ENCODE peak calls at places on chromosomes 5 and 9, in six cellular contexts. J, Z, O, V, M and S are unnamed samples.
A peak's percentile ranks its signal among the peaks of the same experiment; 100 is the strongest.

GRCh38 chr9:21684831-21685362 is 117.5 kb upstream of the MTAP start:
- DNase-seq in Z (no peak), J (no peak), V (no peak), M (no peak), O (no peak), S (no peak)

GRCh38 chr5:146409081-146409671 is 38.0 kb upstream of the TCERG1 start:
- DNase-seq in O (no peak), Z (no peak), J (no peak), V (no peak), M (no peak), S (no peak)

GRCh38 chr5:80194470-80194869 is 61.4 kb downstream of the SERINC5 start:
- DNase-seq in V (no peak), J (no peak), Z (no peak), M (no peak), O (no peak), S (no peak)

GRCh38 chr9:134064711-134065110 is 3.1 kb downstream of the BRD3 start:
- DNase-seq in J (no peak), Z (no peak), M (peak; percentile 32), O (no peak), V (no peak), S (no peak)

GRCh38 chr9:7394007-7394774 is 405.4 kb downstream of the DMAC1 start:
- DNase-seq in J (no peak), O (no peak), V (no peak), M (no peak), Z (no peak), S (no peak)

GRCh38 chr9:96232539-96233241 is 69.3 kb downstream of the HSD17B3 start:
- DNase-seq in Z (peak; percentile 91), V (peak; percentile 70), J (peak; percentile 89), O (peak; percentile 35), M (peak; percentile 64), S (no peak)

GRCh38 chr9:83061036-83061435 is 1.9 kb downstream of the RASEF start:
- DNase-seq in V (no peak), O (peak; percentile 38), M (no peak), Z (no peak), J (no peak), S (no peak)

GRCh38 chr5:103273952-103274351 is 15.4 kb downstream of the MACIR start:
- DNase-seq in V (no peak), J (no peak), Z (no peak), M (no peak), O (no peak), S (no peak)

GRCh38 chr9:132749316-132749715 is 79.1 kb downstream of the GTF3C4 start:
- DNase-seq in V (no peak), O (no peak), M (no peak), J (peak; percentile 38), Z (no peak), S (peak; percentile 28)

GRCh38 chr9:93058357-93059096 is at the start of gene SUSD3:
- DNase-seq in M (peak; percentile 95), O (peak; percentile 76), Z (peak; percentile 18), V (peak; percentile 97), J (peak; percentile 83), S (no peak)

GRCh38 chr5:96353220-96353619 is 79.8 kb downstream of the PCSK1 start:
- DNase-seq in Z (no peak), J (no peak), O (no peak), V (no peak), M (no peak), S (no peak)

DNA sequence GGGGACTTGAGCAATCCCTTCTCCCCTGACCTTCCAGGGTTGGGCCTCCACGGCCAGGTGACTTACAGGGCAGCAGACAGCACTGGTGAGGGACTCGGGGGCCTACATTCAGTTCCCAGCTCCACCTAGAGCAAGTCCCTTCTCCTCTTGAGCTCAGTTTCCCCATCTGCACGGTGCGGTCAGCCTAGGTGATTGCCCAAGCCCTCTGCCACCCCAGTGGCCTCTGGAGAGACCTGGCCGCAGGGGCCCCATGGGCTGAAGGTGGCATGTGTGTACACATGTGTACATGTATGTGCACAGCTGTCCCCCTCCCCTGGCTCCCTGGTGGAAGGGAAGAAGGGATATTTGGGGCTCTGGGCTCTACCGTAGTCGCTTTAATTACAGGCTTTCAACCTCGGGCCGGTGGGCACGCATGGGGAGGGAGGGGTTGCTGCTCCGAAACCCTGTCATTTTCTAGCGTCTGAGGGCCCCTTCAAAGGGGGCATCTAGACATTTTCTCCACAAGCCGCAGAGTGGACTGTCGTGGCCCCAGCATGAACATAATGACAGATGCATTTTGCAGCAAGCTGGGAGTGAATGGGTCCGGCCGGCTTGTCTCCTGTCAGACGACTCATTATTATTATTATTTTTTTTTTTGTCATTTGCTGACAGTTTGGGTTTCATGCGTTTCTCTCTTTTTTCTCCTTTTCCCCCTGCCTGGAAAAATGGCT is 44.0 kb downstream of the ASS1 start:
- DNase-seq in Z (no peak), J (no peak), V (no peak), O (no peak), M (no peak), S (no peak)
- TF ChIP-seq EP300 in Z (no peak), J (no peak), V (no peak), O (no peak), M (no peak), S (no peak)

DNA sequence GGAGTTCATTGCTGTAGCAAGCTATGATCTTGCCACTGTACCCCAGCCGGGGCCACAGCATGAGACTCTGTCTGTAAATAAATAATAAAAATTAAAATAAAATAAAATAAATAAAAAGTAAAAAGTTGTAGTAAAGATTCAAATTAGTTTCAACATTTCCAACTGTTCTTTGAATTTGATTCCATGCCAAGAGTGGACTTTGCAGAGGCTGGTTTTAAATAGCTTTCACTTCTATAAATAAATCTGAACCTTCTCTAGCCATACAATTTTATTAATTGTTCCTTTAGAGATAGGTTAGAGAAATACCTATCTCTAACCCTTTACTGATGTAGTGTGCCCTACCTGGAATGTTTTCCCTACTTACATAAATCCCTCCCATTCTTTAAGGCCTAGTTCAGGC is 129.7 kb upstream of the SLIT3 start:
- DNase-seq in V (no peak), M (no peak), O (no peak), J (no peak), Z (no peak), S (no peak)
- H3K4me3 ChIP-seq in V (no peak overlapping the region), M (no peak overlapping the region), O (no peak overlapping the region), J (no peak overlapping the region), Z (no peak overlapping the region), S (no peak overlapping the region)

DNA sequence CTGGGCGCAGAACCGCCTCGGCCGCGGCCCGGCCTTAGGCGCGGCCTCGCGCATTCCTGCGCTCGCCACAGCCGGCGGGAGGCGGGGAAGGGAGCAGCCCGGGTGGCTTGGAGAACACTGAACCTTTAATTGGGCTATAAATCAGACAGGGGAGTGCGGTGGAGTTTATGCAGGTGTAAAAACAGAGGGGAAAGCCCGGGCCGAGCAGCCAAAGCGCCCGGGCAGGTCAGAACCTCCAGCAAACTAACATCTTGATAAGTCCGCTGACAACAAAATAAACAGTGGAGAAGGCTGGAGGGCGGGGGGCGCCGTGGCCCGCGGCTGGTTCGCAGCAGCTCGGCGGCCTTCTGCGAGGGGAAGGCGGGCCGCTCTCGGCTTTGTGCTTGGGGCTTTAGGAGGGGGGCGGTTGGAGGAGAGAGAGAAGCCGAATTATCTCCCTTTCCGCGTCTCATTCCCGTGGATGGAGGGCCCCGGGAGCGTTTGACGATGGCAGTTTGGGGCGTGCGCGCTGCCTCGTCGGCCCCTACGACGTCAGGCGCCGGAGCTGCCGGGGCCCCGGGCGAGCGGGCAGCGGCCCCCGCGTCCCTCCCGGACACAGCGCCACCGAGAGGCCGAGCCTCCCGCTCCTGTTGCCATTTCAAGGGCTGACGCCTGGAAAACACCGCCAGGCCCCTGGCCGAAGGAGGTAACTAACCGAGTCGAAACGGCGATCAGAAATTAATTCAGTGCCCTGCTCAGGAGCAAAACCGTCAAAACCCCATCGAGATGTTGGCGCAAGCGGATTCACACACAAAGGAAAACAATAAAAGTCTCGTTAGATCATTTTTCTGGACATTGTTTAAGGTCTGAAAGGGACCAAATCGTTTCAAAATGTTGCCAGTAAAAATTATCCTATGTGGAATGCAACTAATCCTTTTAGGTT is 11.2 kb downstream of the FOXD1 start:
- DNase-seq in O (peak; percentile 55), Z (no peak), J (no peak), M (no peak), V (peak; percentile 69), S (no peak)
- TF ChIP-seq CTCF in O (no peak), Z (peak; percentile 30), J (no peak), M (no peak), V (peak; percentile 72), S (no peak)

GRCh38 chr9:125632321-125633115 is 74.5 kb downstream of the MAPKAP1 start:
- DNase-seq in O (no peak), V (no peak), J (no peak), M (no peak), Z (no peak), S (no peak)
- TF ChIP-seq EP300 in O (no peak), V (peak; percentile 5), J (no peak), M (no peak), Z (no peak), S (no peak)

GRCh38 chr5:108315829-108316228 is 66.1 kb downstream of the FBXL17 start:
- DNase-seq in V (no peak), M (no peak), O (no peak), Z (no peak), J (no peak), S (no peak)

GRCh38 chr5:108326982-108327381 is 54.9 kb downstream of the FBXL17 start:
- DNase-seq in Z (no peak), O (no peak), M (no peak), V (no peak), J (no peak), S (no peak)

GRCh38 chr5:108324886-108325285 is 57.0 kb downstream of the FBXL17 start:
- DNase-seq in Z (no peak), J (no peak), M (no peak), V (no peak), O (no peak), S (no peak)

DNA sequence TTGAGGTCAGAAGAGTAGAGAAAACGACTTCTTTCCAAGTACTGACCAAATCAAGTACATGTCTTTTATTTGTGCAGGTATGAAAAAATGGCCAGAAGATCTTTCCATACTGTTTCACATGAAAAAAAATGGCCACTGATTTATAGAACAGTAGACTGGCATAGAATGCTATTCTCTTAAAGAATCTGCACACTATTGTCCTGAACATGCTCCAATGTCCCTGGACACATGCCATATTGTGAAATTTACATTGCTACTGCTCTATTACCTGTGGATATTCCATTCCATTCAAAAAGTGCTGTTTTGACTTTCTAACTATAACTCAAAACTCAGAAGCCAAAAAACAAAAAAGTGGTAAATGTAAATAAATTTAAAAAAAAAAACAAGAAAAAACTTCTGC is 60.6 kb downstream of the FBXL17 start:
- DNase-seq in Z (no peak), V (no peak), O (no peak), M (no peak), J (no peak), S (no peak)
- H3K4me3 ChIP-seq in Z (no peak overlapping the region), V (no peak overlapping the region), O (no peak overlapping the region), M (no peak overlapping the region), J (no peak overlapping the region), S (no peak overlapping the region)

DNA sequence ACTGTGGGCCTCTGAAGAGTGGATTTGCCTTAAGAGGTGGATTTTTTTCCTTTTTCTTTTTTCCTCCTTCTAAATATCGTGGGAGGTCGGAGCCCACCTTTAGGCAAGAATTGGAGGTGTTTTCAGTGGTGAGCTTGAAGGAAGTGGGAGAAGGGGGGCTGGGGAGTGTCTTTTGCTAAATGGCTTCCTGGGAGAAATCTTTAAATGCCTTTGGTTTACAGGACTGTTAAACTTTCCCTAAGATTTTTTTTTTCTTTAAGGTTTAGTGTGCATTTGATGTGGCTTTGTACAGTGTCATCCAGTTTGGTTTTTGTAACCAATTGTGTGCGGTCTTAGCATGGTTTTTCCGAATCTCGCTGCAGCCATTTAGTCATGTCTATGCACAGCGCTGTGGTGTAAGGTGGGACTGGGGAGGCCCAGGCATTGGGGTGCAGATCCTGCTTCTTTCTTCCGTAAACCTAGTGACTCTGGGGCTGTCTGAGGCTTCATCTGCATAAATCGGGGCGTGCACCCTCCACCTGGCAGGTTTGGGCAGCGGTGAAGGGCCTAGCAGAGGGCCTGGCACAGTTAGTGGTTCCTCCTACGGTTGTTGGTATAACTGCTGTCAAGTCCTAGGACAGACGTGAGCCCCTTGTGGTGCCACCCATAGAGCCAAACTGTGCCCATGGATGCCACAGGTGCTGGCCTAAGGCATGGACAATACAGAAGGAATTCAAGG is 1.3 kb downstream of the PRRC2B start:
- DNase-seq in J (no peak), Z (no peak), O (peak; percentile 73), V (no peak), M (peak; percentile 39), S (no peak)
- TF ChIP-seq CTCF in J (no peak), Z (no peak), O (no peak), V (no peak), M (no peak), S (no peak)